ENCODE peak calls at places on chromosomes 13 and 19, in ten cellular contexts. X is stimulated activated CD4-positive, alpha-beta T cell treated with anti-CD3 and anti-CD28 coated beads, Interleukin-2, amount 100 ng/mL, for 24 hours; G is non-pigmented ciliary epithelial cell; F is Kasumi-1; A is DMS79 treated with DMSO at 0.1 percent for 48 hours; K is kidney tubule cell; H is cardiac fibroblast; O is T-helper 2 cell; M is heart right ventricle; S is NCI-H1048. T is an unnamed sample.

GRCh38 chr13:97715763-97716162 is 237.7 kb upstream of the IPO5 start:
- DNase-seq in K (no peak), M (no peak), A (no peak), F (no peak), O (no peak), S (no peak), H (peak; percentile 29), X (no peak), G (no peak), T (no peak)

GRCh38 chr13:49844191-49844590 is 51.7 kb upstream of the KPNA3 start:
- DNase-seq in G (no peak), O (no peak), M (no peak), H (no peak), A (no peak), F (no peak), X (no peak), S (no peak), K (no peak), T (no peak)

GRCh38 chr13:24223341-24224231 is 63.1 kb downstream of the SPATA13 start:
- DNase-seq in A (no peak), X (no peak), K (no peak), M (no peak), S (no peak), F (no peak), H (no peak), G (no peak), O (no peak), T (no peak)

GRCh38 chr13:83223546-83223945 is 658.7 kb downstream of the SLITRK1 start:
- DNase-seq in F (no peak), M (no peak), O (no peak), G (no peak), S (no peak), H (no peak), A (no peak), X (no peak), K (no peak), T (no peak)

GRCh38 chr13:45943965-45944364 is 92.4 kb upstream of the SIAH3 start:
- DNase-seq in H (peak; percentile 46), O (no peak), M (no peak), F (no peak), A (no peak), S (no peak), G (peak; percentile 5), X (no peak), K (no peak), T (no peak)

GRCh38 chr19:13037161-13037560 is 41.9 kb downstream of the NFIX start:
- DNase-seq in O (no peak), M (no peak), A (no peak), S (no peak), K (peak; percentile 89), G (peak; percentile 64), X (no peak), H (peak; percentile 84), F (no peak), T (no peak)

GRCh38 chr13:95002968-95003813 is 290.8 kb upstream of the SOX21 start:
- DNase-seq in M (no peak), A (no peak), H (no peak), F (no peak), K (no peak), O (no peak), G (no peak), X (no peak), S (no peak), T (no peak)

GRCh38 chr13:90999401-90999800 is 348.1 kb upstream of the MIR17HG start:
- DNase-seq in K (no peak), F (no peak), S (no peak), X (no peak), G (no peak), H (no peak), O (no peak), A (no peak), M (no peak), T (no peak)

GRCh38 chr19:49556412-49557398 is 23.7 kb downstream of the NOSIP start:
- DNase-seq in A (no peak), H (no peak), X (peak; percentile 46), S (no peak), G (no peak), O (peak; percentile 29), F (no peak), K (no peak), M (no peak), T (no peak)

GRCh38 chr19:16425019-16425418 is 46.8 kb downstream of the EPS15L1 start:
- DNase-seq in O (no peak), M (no peak), X (no peak), A (no peak), H (no peak), K (no peak), G (no peak), S (no peak), F (no peak), T (no peak)

GRCh38 chr19:49102303-49102702 is 11.9 kb upstream of the LIN7B start:
- DNase-seq in F (no peak), A (no peak), M (no peak), G (no peak), X (no peak), S (no peak), K (no peak), O (no peak), H (no peak), T (no peak)

GRCh38 chr19:29528350-29528945 is 2.7 kb downstream of the VSTM2B start:
- DNase-seq in M (peak; percentile 49), S (peak; percentile 13), O (no peak), F (peak; percentile 28), A (peak; percentile 37), X (peak; percentile 84), K (peak; percentile 73), H (peak; percentile 77), G (peak; percentile 6), T (peak; percentile 70)

GRCh38 chr13:93256998-93257397 is 30.4 kb downstream of the GPC6 start:
- DNase-seq in G (no peak), H (no peak), X (no peak), F (no peak), O (no peak), M (no peak), A (no peak), S (no peak), K (no peak), T (no peak)

GRCh38 chr13:40064154-40064713 is 408.8 kb downstream of the COG6 start:
- DNase-seq in H (no peak), S (no peak), M (no peak), G (no peak), F (no peak), K (peak; percentile 65), X (no peak), O (no peak), A (no peak), T (no peak)

GRCh38 chr13:61110804-61111203 is 304.8 kb downstream of the PCDH20 start:
- DNase-seq in X (no peak), M (no peak), F (no peak), S (no peak), G (no peak), O (no peak), K (peak; percentile 9), H (no peak), A (no peak), T (no peak)

GRCh38 chr13:20667857-20668256 is 35.6 kb upstream of the IL17D start:
- DNase-seq in M (no peak), S (no peak), A (no peak), O (no peak), K (no peak), H (no peak), G (no peak), F (no peak), X (no peak), T (no peak)